ENCODE peak calls at places on chromosomes 5 and 9, in four cellular contexts. J is mucosa of descending colon, F is WERI-Rb-1, A is spleen. M is an unnamed sample.

GRCh38 chr5:411728-412127 is 31.2 kb upstream of the EXOC3 start:
- DNase-seq in F (no peak), A (no peak), J (no peak), M (no peak)

GRCh38 chr9:83219924-83220438 is 157.0 kb upstream of the RASEF start:
- DNase-seq in A (no peak), F (no peak), J (peak; percentile 8), M (peak; percentile 38)

GRCh38 chr5:923473-923873 is 30.8 kb downstream of the TRIP13 start:
- DNase-seq in F (peak; percentile 91), J (peak; percentile 88), A (peak; percentile 92), M (no peak)

GRCh38 chr9:33076031-33076359 is 479 bp downstream of the SMU1 start:
- DNase-seq in J (no peak), A (no peak), F (no peak), M (no peak)

GRCh38 chr5:20305463-20305862 is 317.5 kb upstream of the CDH18 start:
- DNase-seq in F (no peak), A (no peak), J (no peak), M (no peak)

GRCh38 chr5:55176176-55176818 is 3.3 kb upstream of the CDC20B start:
- DNase-seq in J (peak; percentile 78), A (peak; percentile 74), F (peak; percentile 90), M (no peak)

GRCh38 chr9:129069128-129069824 is 11.6 kb upstream of the DOLPP1 start:
- DNase-seq in A (peak; percentile 96), F (peak; percentile 84), J (peak; percentile 61), M (no peak)

GRCh38 chr9:70113403-70114022 is 69.9 kb downstream of the MAMDC2 start:
- DNase-seq in F (peak; percentile 78), A (no peak), J (peak; percentile 69), M (no peak)

GRCh38 chr9:84404095-84404686 is 63.6 kb upstream of the SLC28A3 start:
- DNase-seq in A (no peak), F (peak; percentile 24), J (no peak), M (no peak)

GRCh38 chr5:24110019-24110615 is 534.7 kb downstream of the CDH10 start:
- DNase-seq in A (no peak), J (no peak), F (no peak), M (no peak)

GRCh38 chr5:91362935-91363334 is 20.2 kb downstream of the ARRDC3 start:
- DNase-seq in J (no peak), A (no peak), F (no peak), M (no peak)

GRCh38 chr9:133679056-133679455 is 42.9 kb downstream of the DBH start:
- DNase-seq in F (no peak), J (no peak), A (no peak), M (no peak)

GRCh38 chr5:10801931-10802674 is 41.1 kb upstream of the DAP start:
- DNase-seq in F (no peak), A (no peak), J (no peak), M (no peak)

GRCh38 chr9:131734165-131734610 is 5.7 kb downstream of the RAPGEF1 start:
- DNase-seq in J (peak; percentile 86), A (peak; percentile 87), F (no peak), M (no peak)

GRCh38 chr9:133429641-133430161 is 7.5 kb downstream of the ADAMTS13 start:
- DNase-seq in A (peak; percentile 82), J (peak; percentile 53), F (peak; percentile 48), M (no peak)

GRCh38 chr5:60487885-60488425 is 212.0 kb downstream of the DEPDC1B start:
- DNase-seq in F (peak; percentile 60), A (no peak), J (peak; percentile 47), M (no peak)

GRCh38 chr9:134957165-134957944 is 39.6 kb upstream of the FCN1 start:
- DNase-seq in J (no peak), F (peak; percentile 74), A (peak; percentile 44), M (no peak)

GRCh38 chr9:128637656-128638055 is 19.0 kb downstream of the DYNC2I2 start:
- DNase-seq in F (no peak), A (no peak), J (no peak), M (no peak)

GRCh38 chr9:93891050-93891449 is 64.1 kb downstream of the BARX1 start:
- DNase-seq in J (no peak), F (no peak), A (peak; percentile 37), M (no peak)

GRCh38 chr9:79660615-79661014 is 88.8 kb downstream of the TLE4 start:
- DNase-seq in J (no peak), A (no peak), F (peak; percentile 70), M (no peak)

GRCh38 chr5:135966790-135967189 is 12.0 kb upstream of the LECT2 start:
- DNase-seq in J (no peak), F (no peak), A (no peak), M (no peak)

GRCh38 chr5:129698661-129699060 is 49.2 kb upstream of the MINAR2 start:
- DNase-seq in F (no peak), J (no peak), A (no peak), M (no peak)
- TF ChIP-seq CTCF in F (no peak), J (no peak), A (no peak), M (peak; percentile 39)

GRCh38 chr9:11335011-11335410 is 722.2 kb upstream of the PTPRD start:
- DNase-seq in A (no peak), F (no peak), J (no peak), M (no peak)
- H3K4me3 ChIP-seq in A (no peak overlapping the region), F (no peak overlapping the region), J (no peak overlapping the region), M (no peak overlapping the region)

DNA sequence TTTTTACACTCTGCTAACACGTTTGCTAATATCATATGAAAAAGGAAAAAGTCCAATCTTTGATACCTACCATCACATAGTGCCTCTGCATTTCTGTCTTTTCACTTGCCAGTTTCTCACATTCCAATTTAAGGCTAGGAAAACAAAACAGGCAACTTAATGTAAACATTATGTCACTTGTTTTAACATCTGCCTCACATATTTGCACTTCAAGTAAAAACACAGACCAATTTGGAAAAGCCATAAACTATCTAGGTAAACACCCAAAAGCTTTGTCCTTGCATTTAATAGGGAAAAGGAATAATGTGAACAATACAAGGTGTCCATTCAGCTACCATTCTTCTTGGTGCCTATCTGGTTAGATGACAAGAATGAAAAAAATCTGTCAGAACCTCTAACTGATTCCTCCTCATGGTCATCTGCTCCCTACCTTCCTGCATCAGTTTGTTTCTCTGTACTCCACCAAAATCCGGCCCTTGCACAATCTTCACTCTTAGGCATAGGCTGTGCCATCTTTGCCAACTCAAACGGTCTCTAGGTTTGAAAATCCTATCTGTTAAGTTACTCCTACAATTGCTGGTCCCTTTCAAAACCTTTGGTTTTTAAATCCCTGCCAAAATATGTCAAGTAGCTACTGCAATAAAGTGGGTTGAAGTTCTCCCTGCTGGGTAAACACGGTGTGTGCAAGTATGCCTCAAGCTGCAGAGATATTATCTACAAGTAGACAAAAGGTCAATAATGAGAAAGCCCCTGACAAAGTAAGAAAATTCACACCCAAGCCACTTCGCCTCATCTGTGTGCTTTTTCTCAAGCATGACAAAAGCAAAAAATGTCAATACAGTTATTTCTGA is 3.4 kb downstream of the TLE1 start:
- DNase-seq in A (no peak), J (peak; percentile 27), F (no peak), M (no peak)
- TF ChIP-seq CTCF in A (peak; percentile 20), J (no peak), F (no peak), M (peak; percentile 23)

GRCh38 chr9:6216002-6216401 is 395 bp downstream of the IL33 start:
- DNase-seq in J (no peak), F (no peak), A (no peak), M (no peak)

GRCh38 chr9:6216951-6217350 is 1.3 kb downstream of the IL33 start:
- DNase-seq in F (no peak), A (no peak), J (no peak), M (no peak)

GRCh38 chr9:6219040-6219439 is 3.4 kb downstream of the IL33 start:
- DNase-seq in A (no peak), J (no peak), F (no peak), M (no peak)

GRCh38 chr9:6218099-6218502 is 2.5 kb downstream of the IL33 start:
- DNase-seq in J (no peak), F (no peak), A (no peak), M (peak; percentile 13)

GRCh38 chr9:6219981-6220380 is 4.4 kb downstream of the IL33 start:
- DNase-seq in J (no peak), F (no peak), A (no peak), M (no peak)
- H3K4me3 ChIP-seq in J (no peak overlapping the region), F (no peak overlapping the region), A (no peak overlapping the region), M (no peak overlapping the region)

GRCh38 chr5:66743344-66743743 is 147.2 kb downstream of the MAST4 start:
- DNase-seq in F (no peak), J (no peak), A (no peak), M (no peak)

GRCh38 chr5:66742896-66743247 is 146.7 kb downstream of the MAST4 start:
- DNase-seq in F (no peak), A (no peak), J (no peak), M (no peak)

GRCh38 chr5:66741394-66741793 is 145.2 kb downstream of the MAST4 start:
- DNase-seq in J (peak; percentile 62), A (no peak), F (no peak), M (no peak)

GRCh38 chr5:66744040-66744439 is 147.8 kb downstream of the MAST4 start:
- DNase-seq in A (no peak), F (no peak), J (no peak), M (no peak)

GRCh38 chr5:66742083-66742895 is 146.1 kb downstream of the MAST4 start:
- DNase-seq in A (no peak), F (peak; percentile 23), J (peak; percentile 35), M (no peak)
- TF ChIP-seq CTCF in A (no peak), F (peak; percentile 52), J (peak; percentile 11), M (peak; percentile 72)

M was measured in epithelial cell of proximal tubule.